ENCODE peak calls at places on chromosome X, in seven cellular contexts. L, W, P, M, X, Y and C are unnamed samples.

GRCh38 chrX:108348525-108348924 is 89.7 kb downstream of the COL4A6 start:
- DNase-seq in L (no peak), W (no peak), P (no peak), M (no peak), X (no peak), Y (no peak), C (no peak)

GRCh38 chrX:136028383-136028984 is 43.2 kb downstream of the SLC9A6 start:
- DNase-seq in L (no peak), W (peak; percentile 1), P (no peak), M (peak; percentile 33), X (peak; percentile 21), Y (no peak), C (no peak)

GRCh38 chrX:8404443-8404842 is 60.2 kb upstream of the VCX3B start:
- DNase-seq in L (no peak), W (no peak), P (no peak), M (no peak), X (no peak), Y (no peak), C (no peak)

GRCh38 chrX:107747596-107748161 is 27.9 kb downstream of the TSC22D3 start:
- DNase-seq in L (no peak), W (no peak), P (no peak), M (no peak), X (no peak), Y (no peak), C (no peak)

GRCh38 chrX:63718010-63718694 is 66.9 kb downstream of the ARHGEF9 start:
- DNase-seq in L (no peak), W (no peak), P (no peak), M (no peak), X (no peak), Y (no peak), C (no peak)

GRCh38 chrX:49754238-49754857 is 58.6 kb upstream of the PAGE1 start:
- DNase-seq in L (peak; percentile 17), W (peak; percentile 2), P (peak; percentile 33), M (peak; percentile 3), X (peak; percentile 10), Y (peak; percentile 13), C (peak; percentile 17)

GRCh38 chrX:115521717-115522116 is 39.3 kb upstream of the PLS3 start:
- DNase-seq in L (no peak), W (no peak), P (no peak), M (no peak), X (no peak), Y (no peak), C (no peak)

GRCh38 chrX:133544778-133545177 is 129.5 kb upstream of the GPC4 start:
- DNase-seq in L (no peak), W (no peak), P (no peak), M (no peak), X (no peak), Y (no peak), C (no peak)